ENCODE peak calls at places on chromosomes 3 and 15, in six cellular contexts. M, Q, S, A, H and D are unnamed samples.

GRCh38 chr3:44026224-44026865 is 215.3 kb upstream of the TOPAZ1 start:
- DNase-seq in M (no peak), Q (no peak), S (no peak), A (no peak), H (no peak), D (no peak)

GRCh38 chr3:134291300-134292254 is 40.9 kb upstream of the RYK start:
- DNase-seq in M (peak; percentile 90), Q (no peak), S (no peak), A (no peak), H (no peak), D (peak; percentile 72)

GRCh38 chr15:67413770-67414429 is 107.0 kb upstream of the C15orf61 start:
- DNase-seq in M (peak; percentile 29), Q (no peak), S (no peak), A (no peak), H (no peak), D (no peak)

GRCh38 chr3:139358857-139359562 is 15.2 kb downstream of the MRPS22 start:
- DNase-seq in M (no peak), Q (peak; percentile 84), S (peak; percentile 93), A (no peak), H (no peak), D (no peak)

GRCh38 chr3:25468866-25469319 is 40.8 kb downstream of the RARB start:
- DNase-seq in M (peak; percentile 68), Q (no peak), S (no peak), A (no peak), H (no peak), D (peak; percentile 71)

GRCh38 chr3:140922634-140923033 is 19.0 kb upstream of the SLC25A36 start:
- DNase-seq in M (peak; percentile 30), Q (no peak), S (no peak), A (no peak), H (no peak), D (peak; percentile 62)

GRCh38 chr15:27487846-27488245 is 516.9 kb downstream of the GABRG3 start:
- DNase-seq in M (no peak), Q (no peak), S (no peak), A (no peak), H (no peak), D (no peak)

GRCh38 chr3:106510206-106510605 is 641.4 kb upstream of the CBLB start:
- DNase-seq in M (peak; percentile 82), Q (no peak), S (no peak), A (no peak), H (no peak), D (no peak)

GRCh38 chr15:86911022-86911421 is 831.4 kb downstream of the AGBL1 start:
- DNase-seq in M (no peak), Q (no peak), S (no peak), A (no peak), H (no peak), D (no peak)

GRCh38 chr15:31306426-31307269 is 20.0 kb upstream of the KLF13 start:
- DNase-seq in M (no peak), Q (peak; percentile 96), S (peak; percentile 52), A (peak; percentile 94), H (peak; percentile 88), D (no peak)

GRCh38 chr3:114451051-114451451 is 157.2 kb downstream of the TIGIT start:
- DNase-seq in M (no peak), Q (peak; percentile 52), S (no peak), A (peak; percentile 33), H (no peak), D (no peak)

GRCh38 chr15:80228959-80229610 is 22.9 kb downstream of the CTXND1 start:
- DNase-seq in M (peak; percentile 10), Q (no peak), S (no peak), A (no peak), H (no peak), D (no peak)

GRCh38 chr15:78682013-78682651 is 41.1 kb upstream of the CHRNB4 start:
- DNase-seq in M (no peak), Q (no peak), S (no peak), A (no peak), H (no peak), D (no peak)

GRCh38 chr3:147384210-147385058 is 21.9 kb downstream of the ZIC4 start:
- DNase-seq in M (no peak), Q (no peak), S (no peak), A (no peak), H (no peak), D (no peak)

GRCh38 chr15:85583404-85584390 is 203.3 kb downstream of the AKAP13 start:
- DNase-seq in M (peak; percentile 63), Q (no peak), S (no peak), A (no peak), H (no peak), D (no peak)

GRCh38 chr3:25120666-25121065 is 307.4 kb upstream of the RARB start:
- DNase-seq in M (no peak), Q (no peak), S (no peak), A (no peak), H (no peak), D (no peak)

GRCh38 chr3:15498461-15499214 is 22.9 kb downstream of the COLQ start:
- DNase-seq in M (peak; percentile 59), Q (no peak), S (no peak), A (no peak), H (no peak), D (peak; percentile 49)

GRCh38 chr15:79209690-79210089 is 72.8 kb upstream of the ANKRD34C start:
- DNase-seq in M (no peak), Q (no peak), S (no peak), A (no peak), H (no peak), D (no peak)

GRCh38 chr15:52653451-52653964 is 25.7 kb downstream of the ATOSA start:
- DNase-seq in M (peak; percentile 74), Q (peak; percentile 25), S (no peak), A (no peak), H (no peak), D (peak; percentile 18)

GRCh38 chr3:35737527-35737926 is 98.2 kb downstream of the ARPP21 start:
- DNase-seq in M (no peak), Q (no peak), S (no peak), A (peak; percentile 62), H (no peak), D (no peak)

GRCh38 chr3:54251705-54252104 is 129.4 kb downstream of the CACNA2D3 start:
- DNase-seq in M (no peak), Q (peak; percentile 6), S (no peak), A (no peak), H (no peak), D (no peak)